ENCODE peak calls at places on chromosomes 4 and X, in five cellular contexts. One of them, this sample, is unnamed.

GRCh38 chr4:148445903-148446261 is 3.7 kb upstream of the NR3C2 start:
- DNase-seq in GM23338: peak
- DNase-seq in sigmoid colon: no peak
- DNase-seq in prostate gland: no peak
- DNase-seq in K562: no peak
- DNase-seq in this sample: no peak

GRCh38 chr4:8255698-8256441 is 13.7 kb upstream of the HTRA3 start:
- DNase-seq in GM23338: no peak
- DNase-seq in prostate gland: peak
- DNase-seq in sigmoid colon: no peak
- DNase-seq in K562: no peak
- DNase-seq in this sample: no peak

GRCh38 chr4:76377922-76378321 is 43.0 kb downstream of the CCDC158 start:
- DNase-seq in sigmoid colon: no peak
- DNase-seq in prostate gland: no peak
- DNase-seq in K562: peak
- DNase-seq in GM23338: peak
- DNase-seq in this sample: peak

GRCh38 chrX:133685806-133686205 is 270.5 kb upstream of the GPC4 start:
- DNase-seq in K562: no peak
- DNase-seq in GM23338: peak
- DNase-seq in sigmoid colon: no peak
- DNase-seq in prostate gland: no peak
- DNase-seq in this sample: no peak

GRCh38 chr4:8547108-8547911 is 32.9 kb upstream of the GPR78 start:
- DNase-seq in K562: peak
- DNase-seq in GM23338: peak
- DNase-seq in sigmoid colon: no peak
- DNase-seq in prostate gland: no peak
- DNase-seq in this sample: no peak

GRCh38 chr4:144557404-144557803 is 88.6 kb upstream of the HHIP start:
- DNase-seq in prostate gland: no peak
- DNase-seq in sigmoid colon: no peak
- DNase-seq in GM23338: no peak
- DNase-seq in K562: no peak
- DNase-seq in this sample: no peak

GRCh38 chr4:2217726-2218125 is 24.2 kb downstream of the HAUS3 start:
- DNase-seq in prostate gland: no peak
- DNase-seq in K562: no peak
- DNase-seq in sigmoid colon: no peak
- DNase-seq in GM23338: no peak
- DNase-seq in this sample: no peak

GRCh38 chr4:101393256-101393655 is 45.9 kb upstream of the PPP3CA start:
- DNase-seq in K562: no peak
- DNase-seq in GM23338: no peak
- DNase-seq in sigmoid colon: no peak
- DNase-seq in prostate gland: no peak
- DNase-seq in this sample: no peak

GRCh38 chr4:77538574-77539157 is 67.0 kb upstream of the CXCL13 start:
- DNase-seq in prostate gland: no peak
- DNase-seq in GM23338: no peak
- DNase-seq in sigmoid colon: no peak
- DNase-seq in K562: no peak
- DNase-seq in this sample: no peak

GRCh38 chrX:24341795-24342194 is 18.6 kb upstream of the SUPT20HL1 start:
- DNase-seq in sigmoid colon: no peak
- DNase-seq in GM23338: no peak
- DNase-seq in prostate gland: no peak
- DNase-seq in K562: no peak
- DNase-seq in this sample: no peak

GRCh38 chr4:181971411-181971810 is 271.8 kb upstream of the TENM3 start:
- DNase-seq in GM23338: no peak
- DNase-seq in prostate gland: no peak
- DNase-seq in K562: no peak
- DNase-seq in sigmoid colon: no peak
- DNase-seq in this sample: no peak

GRCh38 chrX:41695464-41695863 is 6.7 kb downstream of the GPR34 start:
- DNase-seq in GM23338: peak
- DNase-seq in sigmoid colon: no peak
- DNase-seq in K562: no peak
- DNase-seq in prostate gland: no peak
- DNase-seq in this sample: no peak

GRCh38 chr4:40196724-40197281 is at the start of gene RHOH:
- DNase-seq in GM23338: peak
- DNase-seq in sigmoid colon: no peak
- DNase-seq in K562: no peak
- DNase-seq in prostate gland: no peak
- DNase-seq in this sample: peak

GRCh38 chr4:122489061-122489460 is 32.5 kb upstream of the IL2 start:
- DNase-seq in K562: no peak
- DNase-seq in GM23338: no peak
- DNase-seq in prostate gland: no peak
- DNase-seq in sigmoid colon: no peak
- DNase-seq in this sample: no peak

GRCh38 chrX:146224442-146224841 is 406.8 kb downstream of the SLITRK2 start:
- DNase-seq in prostate gland: no peak
- DNase-seq in sigmoid colon: no peak
- DNase-seq in K562: no peak
- DNase-seq in GM23338: peak
- DNase-seq in this sample: no peak

GRCh38 chr4:169443748-169444147 is 168.6 kb downstream of the NEK1 start:
- DNase-seq in GM23338: no peak
- DNase-seq in prostate gland: no peak
- DNase-seq in sigmoid colon: no peak
- DNase-seq in K562: no peak
- DNase-seq in this sample: no peak

GRCh38 chr4:147371661-147372060 is 109.2 kb upstream of the EDNRA start:
- DNase-seq in prostate gland: no peak
- DNase-seq in sigmoid colon: no peak
- DNase-seq in K562: no peak
- DNase-seq in GM23338: no peak
- DNase-seq in this sample: no peak

GRCh38 chrX:106286053-106286650 is 118.0 kb downstream of the PWWP3B start:
- DNase-seq in sigmoid colon: no peak
- DNase-seq in prostate gland: no peak
- DNase-seq in GM23338: no peak
- DNase-seq in K562: no peak
- DNase-seq in this sample: no peak

GRCh38 chr4:72631296-72631695 is 62.3 kb upstream of the ADAMTS3 start:
- DNase-seq in GM23338: no peak
- DNase-seq in prostate gland: no peak
- DNase-seq in K562: peak
- DNase-seq in sigmoid colon: peak
- DNase-seq in this sample: no peak

GRCh38 chr4:83075696-83076095 is 38.8 kb downstream of the PLAC8 start:
- DNase-seq in prostate gland: no peak
- DNase-seq in sigmoid colon: no peak
- DNase-seq in GM23338: no peak
- DNase-seq in K562: no peak
- DNase-seq in this sample: no peak

GRCh38 chr4:168848112-168848511 is 161.9 kb downstream of the CBR4 start:
- DNase-seq in K562: no peak
- DNase-seq in GM23338: no peak
- DNase-seq in prostate gland: peak
- DNase-seq in sigmoid colon: peak
- DNase-seq in this sample: no peak

GRCh38 chrX:102976793-102977495 is 39.9 kb downstream of the RAB40AL start:
- DNase-seq in sigmoid colon: no peak
- DNase-seq in GM23338: no peak
- DNase-seq in K562: no peak
- DNase-seq in prostate gland: no peak
- DNase-seq in this sample: no peak

GRCh38 chr4:891747-892146 is 40.4 kb downstream of the GAK start:
- DNase-seq in prostate gland: no peak
- DNase-seq in sigmoid colon: no peak
- DNase-seq in K562: peak
- DNase-seq in GM23338: peak
- DNase-seq in this sample: no peak

GRCh38 chrX:49853661-49854060 is 24.6 kb downstream of the PAGE4 start:
- DNase-seq in GM23338: no peak
- DNase-seq in sigmoid colon: no peak
- DNase-seq in K562: no peak
- DNase-seq in prostate gland: no peak
- DNase-seq in this sample: no peak

GRCh38 chr4:47877204-47877603 is 37.2 kb downstream of the NFXL1 start:
- DNase-seq in sigmoid colon: no peak
- DNase-seq in prostate gland: no peak
- DNase-seq in K562: no peak
- DNase-seq in GM23338: no peak
- DNase-seq in this sample: no peak

GRCh38 chrX:103248553-103248952 is 6.4 kb downstream of the TCEAL8 start:
- DNase-seq in sigmoid colon: no peak
- DNase-seq in GM23338: peak
- DNase-seq in prostate gland: peak
- DNase-seq in K562: peak
- DNase-seq in this sample: no peak

GRCh38 chr4:53089940-53090729 is 228.0 kb downstream of the RASL11B start:
- DNase-seq in GM23338: no peak
- DNase-seq in prostate gland: no peak
- DNase-seq in sigmoid colon: no peak
- DNase-seq in K562: no peak
- DNase-seq in this sample: no peak

GRCh38 chr4:55363618-55364420 is 17.8 kb downstream of the SRD5A3 start:
- DNase-seq in K562: no peak
- DNase-seq in prostate gland: no peak
- DNase-seq in sigmoid colon: no peak
- DNase-seq in GM23338: no peak
- DNase-seq in this sample: no peak

GRCh38 chr4:3521621-3522325 is 10.4 kb downstream of the LRPAP1 start:
- DNase-seq in prostate gland: no peak
- DNase-seq in sigmoid colon: peak
- DNase-seq in K562: no peak
- DNase-seq in GM23338: no peak
- DNase-seq in this sample: no peak

DNA sequence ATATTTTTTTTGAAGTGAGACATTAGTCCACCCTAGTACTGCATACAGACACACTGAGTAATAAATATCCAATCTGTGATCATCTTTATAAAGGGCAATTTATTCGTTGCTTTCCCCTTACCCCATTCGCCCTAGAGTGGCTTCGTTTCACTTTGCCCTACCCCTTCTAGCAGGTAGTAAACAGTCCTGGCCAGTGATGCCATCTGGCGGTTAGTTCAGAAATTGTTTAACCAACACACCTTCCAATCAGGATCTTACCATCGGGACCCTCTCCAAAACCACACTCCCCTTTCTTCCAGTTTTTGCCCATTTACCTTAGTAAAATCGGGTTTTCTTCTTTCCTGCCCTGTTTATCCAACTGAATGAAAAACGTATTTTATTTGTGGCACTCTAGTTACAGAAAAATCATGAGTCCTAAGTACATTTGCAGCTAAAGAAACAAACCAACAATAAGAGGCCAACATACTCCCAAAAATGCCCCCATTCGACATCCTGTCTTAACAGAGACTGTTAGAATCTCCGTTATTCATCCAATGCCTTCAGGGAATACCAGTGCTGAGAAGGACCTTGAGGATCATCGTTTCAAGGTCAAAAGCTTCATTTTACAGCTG is 2.2 kb downstream of the PPA2 start:
- DNase-seq in GM23338: peak
- DNase-seq in K562: peak
- DNase-seq in sigmoid colon: peak
- DNase-seq in prostate gland: peak
- DNase-seq in this sample: peak
- H3K4me3 ChIP-seq in GM23338: peak
- H3K4me3 ChIP-seq in K562: peak
- H3K4me3 ChIP-seq in sigmoid colon: peak
- H3K4me3 ChIP-seq in prostate gland: peak
- H3K4me3 ChIP-seq in this sample: peak

GRCh38 chr4:161680146-161680545 is 483.7 kb downstream of the FSTL5 start:
- DNase-seq in K562: no peak
- DNase-seq in sigmoid colon: no peak
- DNase-seq in GM23338: no peak
- DNase-seq in prostate gland: no peak
- DNase-seq in this sample: no peak
- TF ChIP-seq POLR2AphosphoS5 in K562: no peak
- TF ChIP-seq POLR2AphosphoS5 in sigmoid colon: no peak
- TF ChIP-seq POLR2AphosphoS5 in GM23338: no peak
- TF ChIP-seq POLR2AphosphoS5 in prostate gland: no peak
- TF ChIP-seq POLR2AphosphoS5 in this sample: no peak

GRCh38 chrX:71910526-71911022 is at the start of gene NHSL2:
- DNase-seq in prostate gland: no peak
- DNase-seq in K562: no peak
- DNase-seq in sigmoid colon: peak
- DNase-seq in GM23338: peak
- DNase-seq in this sample: no peak
- H3K4me3 ChIP-seq in prostate gland: peak
- H3K4me3 ChIP-seq in K562: no peak
- H3K4me3 ChIP-seq in sigmoid colon: peak
- H3K4me3 ChIP-seq in GM23338: peak
- H3K4me3 ChIP-seq in this sample: peak

GRCh38 chr4:138558886-138559285 is 316.7 kb upstream of the SLC7A11 start:
- DNase-seq in GM23338: no peak
- DNase-seq in prostate gland: no peak
- DNase-seq in K562: no peak
- DNase-seq in sigmoid colon: no peak
- DNase-seq in this sample: no peak

GRCh38 chr4:138555584-138555983 is 313.4 kb upstream of the SLC7A11 start:
- DNase-seq in prostate gland: no peak
- DNase-seq in sigmoid colon: no peak
- DNase-seq in K562: peak
- DNase-seq in GM23338: peak
- DNase-seq in this sample: peak

GRCh38 chr4:138555107-138555506 is 313.0 kb upstream of the SLC7A11 start:
- DNase-seq in GM23338: peak
- DNase-seq in prostate gland: no peak
- DNase-seq in K562: no peak
- DNase-seq in sigmoid colon: no peak
- DNase-seq in this sample: no peak

GRCh38 chr4:138553001-138553845 is 311.1 kb upstream of the SLC7A11 start:
- DNase-seq in K562: no peak
- DNase-seq in GM23338: no peak
- DNase-seq in sigmoid colon: no peak
- DNase-seq in prostate gland: no peak
- DNase-seq in this sample: no peak
- TF ChIP-seq POLR2AphosphoS5 in K562: no peak
- TF ChIP-seq POLR2AphosphoS5 in GM23338: no peak
- TF ChIP-seq POLR2AphosphoS5 in sigmoid colon: no peak
- TF ChIP-seq POLR2AphosphoS5 in prostate gland: no peak
- TF ChIP-seq POLR2AphosphoS5 in this sample: no peak

GRCh38 chr4:68948044-68948743 is 3.4 kb downstream of the UGT2A3 start:
- DNase-seq in K562: no peak
- DNase-seq in sigmoid colon: no peak
- DNase-seq in GM23338: no peak
- DNase-seq in prostate gland: no peak
- DNase-seq in this sample: no peak

GRCh38 chr4:68948985-68949384 is 2.6 kb downstream of the UGT2A3 start:
- DNase-seq in GM23338: no peak
- DNase-seq in prostate gland: no peak
- DNase-seq in sigmoid colon: no peak
- DNase-seq in K562: no peak
- DNase-seq in this sample: no peak

GRCh38 chr4:68951806-68952585 is 392 bp upstream of the UGT2A3 start:
- DNase-seq in K562: no peak
- DNase-seq in GM23338: no peak
- DNase-seq in prostate gland: no peak
- DNase-seq in sigmoid colon: no peak
- DNase-seq in this sample: no peak

GRCh38 chr4:68951078-68951805 is at the start of gene UGT2A3:
- DNase-seq in prostate gland: no peak
- DNase-seq in sigmoid colon: no peak
- DNase-seq in K562: no peak
- DNase-seq in GM23338: peak
- DNase-seq in this sample: no peak

GRCh38 chr4:68950033-68950432 is 1.6 kb downstream of the UGT2A3 start:
- DNase-seq in K562: no peak
- DNase-seq in GM23338: no peak
- DNase-seq in prostate gland: no peak
- DNase-seq in sigmoid colon: no peak
- DNase-seq in this sample: no peak
- H3K4me3 ChIP-seq in K562: no peak
- H3K4me3 ChIP-seq in GM23338: no peak
- H3K4me3 ChIP-seq in prostate gland: no peak
- H3K4me3 ChIP-seq in sigmoid colon: no peak
- H3K4me3 ChIP-seq in this sample: no peak

This sample was measured in HL-60.